ENCODE peak calls at places on chromosomes 6 and 20, in seven cellular contexts. One of them, this sample, is unnamed.

GRCh38 chr6:131022691-131023090 is 40.4 kb downstream of the EPB41L2 start:
- DNase-seq in adrenal gland: no peak
- DNase-seq in stomach: no peak
- DNase-seq in CD8-positive, alpha-beta T cell: no peak
- DNase-seq in lower lobe of right lung: no peak
- DNase-seq in HCT116: no peak
- DNase-seq in breast epithelium: no peak
- DNase-seq in this sample: no peak

GRCh38 chr6:167141667-167142432 is 15.9 kb downstream of the GPR31 start:
- DNase-seq in breast epithelium: no peak
- DNase-seq in adrenal gland: peak; percentile 41
- DNase-seq in CD8-positive, alpha-beta T cell: peak; percentile 7
- DNase-seq in lower lobe of right lung: peak; percentile 67
- DNase-seq in HCT116: peak; percentile 24
- DNase-seq in stomach: peak; percentile 65
- DNase-seq in this sample: peak; percentile 67

GRCh38 chr6:134663356-134663755 is 286.5 kb downstream of the ALDH8A1 start:
- DNase-seq in stomach: no peak
- DNase-seq in lower lobe of right lung: no peak
- DNase-seq in CD8-positive, alpha-beta T cell: no peak
- DNase-seq in HCT116: no peak
- DNase-seq in breast epithelium: no peak
- DNase-seq in adrenal gland: no peak
- DNase-seq in this sample: no peak

GRCh38 chr6:149449054-149449453 is 35.8 kb downstream of the ZC3H12D start:
- DNase-seq in lower lobe of right lung: no peak
- DNase-seq in breast epithelium: no peak
- DNase-seq in stomach: no peak
- DNase-seq in HCT116: no peak
- DNase-seq in adrenal gland: no peak
- DNase-seq in CD8-positive, alpha-beta T cell: no peak
- DNase-seq in this sample: no peak

GRCh38 chr6:124986146-124986545 is 23.9 kb downstream of the RNF217 start:
- DNase-seq in HCT116: no peak
- DNase-seq in adrenal gland: no peak
- DNase-seq in stomach: no peak
- DNase-seq in lower lobe of right lung: no peak
- DNase-seq in breast epithelium: no peak
- DNase-seq in CD8-positive, alpha-beta T cell: no peak
- DNase-seq in this sample: no peak

GRCh38 chr20:53872561-53873248 is 197.7 kb downstream of the BCAS1 start:
- DNase-seq in CD8-positive, alpha-beta T cell: peak; percentile 38
- DNase-seq in stomach: no peak
- DNase-seq in lower lobe of right lung: no peak
- DNase-seq in HCT116: no peak
- DNase-seq in breast epithelium: no peak
- DNase-seq in adrenal gland: no peak
- DNase-seq in this sample: no peak

GRCh38 chr6:89375427-89375868 is 22.9 kb upstream of the UBE2J1 start:
- DNase-seq in stomach: peak; percentile 71
- DNase-seq in CD8-positive, alpha-beta T cell: peak; percentile 54
- DNase-seq in adrenal gland: peak; percentile 53
- DNase-seq in lower lobe of right lung: peak; percentile 88
- DNase-seq in breast epithelium: peak; percentile 67
- DNase-seq in HCT116: no peak
- DNase-seq in this sample: peak; percentile 77

GRCh38 chr20:4051413-4052138 is 36.2 kb upstream of the RNF24 start:
- DNase-seq in breast epithelium: no peak
- DNase-seq in adrenal gland: no peak
- DNase-seq in HCT116: no peak
- DNase-seq in stomach: no peak
- DNase-seq in CD8-positive, alpha-beta T cell: no peak
- DNase-seq in lower lobe of right lung: no peak
- DNase-seq in this sample: no peak

GRCh38 chr6:3825851-3826581 is 23.2 kb upstream of the FAM50B start:
- DNase-seq in lower lobe of right lung: peak; percentile 85
- DNase-seq in stomach: peak; percentile 92
- DNase-seq in adrenal gland: peak; percentile 93
- DNase-seq in HCT116: peak; percentile 81
- DNase-seq in breast epithelium: peak; percentile 89
- DNase-seq in CD8-positive, alpha-beta T cell: no peak
- DNase-seq in this sample: peak; percentile 56

GRCh38 chr20:37243937-37244571 is 17.6 kb downstream of the GHRH start:
- DNase-seq in HCT116: no peak
- DNase-seq in lower lobe of right lung: no peak
- DNase-seq in breast epithelium: no peak
- DNase-seq in stomach: peak; percentile 53
- DNase-seq in adrenal gland: peak; percentile 53
- DNase-seq in CD8-positive, alpha-beta T cell: no peak
- DNase-seq in this sample: no peak

GRCh38 chr20:47863531-47863930 is 78.2 kb upstream of the SULF2 start:
- DNase-seq in CD8-positive, alpha-beta T cell: no peak
- DNase-seq in HCT116: no peak
- DNase-seq in adrenal gland: no peak
- DNase-seq in lower lobe of right lung: no peak
- DNase-seq in stomach: no peak
- DNase-seq in breast epithelium: no peak
- DNase-seq in this sample: no peak

GRCh38 chr6:130765181-130765727 is 62.0 kb upstream of the SMLR1 start:
- DNase-seq in breast epithelium: no peak
- DNase-seq in lower lobe of right lung: no peak
- DNase-seq in adrenal gland: no peak
- DNase-seq in HCT116: no peak
- DNase-seq in CD8-positive, alpha-beta T cell: no peak
- DNase-seq in stomach: no peak
- DNase-seq in this sample: no peak

GRCh38 chr6:11480541-11480940 is 57.0 kb upstream of the TMEM170B start:
- DNase-seq in stomach: no peak
- DNase-seq in breast epithelium: no peak
- DNase-seq in HCT116: no peak
- DNase-seq in adrenal gland: no peak
- DNase-seq in CD8-positive, alpha-beta T cell: no peak
- DNase-seq in lower lobe of right lung: no peak
- DNase-seq in this sample: no peak

GRCh38 chr20:39429716-39430115 is 467.6 kb downstream of the DHX35 start:
- DNase-seq in HCT116: no peak
- DNase-seq in adrenal gland: peak; percentile 62
- DNase-seq in CD8-positive, alpha-beta T cell: no peak
- DNase-seq in stomach: no peak
- DNase-seq in lower lobe of right lung: no peak
- DNase-seq in breast epithelium: no peak
- DNase-seq in this sample: no peak

GRCh38 chr6:105397987-105398386 is 4.9 kb downstream of the PREP start:
- DNase-seq in breast epithelium: no peak
- DNase-seq in HCT116: no peak
- DNase-seq in lower lobe of right lung: no peak
- DNase-seq in stomach: no peak
- DNase-seq in adrenal gland: no peak
- DNase-seq in CD8-positive, alpha-beta T cell: no peak
- DNase-seq in this sample: no peak

GRCh38 chr20:56634735-56635422 is 5.8 kb downstream of the TFAP2C start:
- DNase-seq in stomach: no peak
- DNase-seq in CD8-positive, alpha-beta T cell: no peak
- DNase-seq in HCT116: no peak
- DNase-seq in lower lobe of right lung: no peak
- DNase-seq in breast epithelium: no peak
- DNase-seq in adrenal gland: no peak
- DNase-seq in this sample: no peak

GRCh38 chr6:118996289-118996820 is 61.4 kb upstream of the MCM9 start:
- DNase-seq in breast epithelium: no peak
- DNase-seq in stomach: no peak
- DNase-seq in adrenal gland: no peak
- DNase-seq in lower lobe of right lung: no peak
- DNase-seq in HCT116: no peak
- DNase-seq in CD8-positive, alpha-beta T cell: no peak
- DNase-seq in this sample: no peak

GRCh38 chr6:6176829-6177228 is 143.6 kb downstream of the F13A1 start:
- DNase-seq in lower lobe of right lung: no peak
- DNase-seq in HCT116: no peak
- DNase-seq in breast epithelium: no peak
- DNase-seq in adrenal gland: no peak
- DNase-seq in stomach: no peak
- DNase-seq in CD8-positive, alpha-beta T cell: no peak
- DNase-seq in this sample: no peak

GRCh38 chr6:55825402-55826051 is 49.9 kb downstream of the BMP5 start:
- DNase-seq in HCT116: no peak
- DNase-seq in CD8-positive, alpha-beta T cell: no peak
- DNase-seq in breast epithelium: no peak
- DNase-seq in stomach: no peak
- DNase-seq in lower lobe of right lung: no peak
- DNase-seq in adrenal gland: peak; percentile 19
- DNase-seq in this sample: no peak

GRCh38 chr6:133947302-133947900 is 5.6 kb upstream of the TBPL1 start:
- DNase-seq in adrenal gland: no peak
- DNase-seq in CD8-positive, alpha-beta T cell: no peak
- DNase-seq in lower lobe of right lung: no peak
- DNase-seq in HCT116: no peak
- DNase-seq in breast epithelium: no peak
- DNase-seq in stomach: peak; percentile 69
- DNase-seq in this sample: peak; percentile 83

GRCh38 chr6:111837641-111838500 is 35.4 kb downstream of the FYN start:
- DNase-seq in adrenal gland: no peak
- DNase-seq in lower lobe of right lung: no peak
- DNase-seq in breast epithelium: no peak
- DNase-seq in stomach: no peak
- DNase-seq in CD8-positive, alpha-beta T cell: no peak
- DNase-seq in HCT116: no peak
- DNase-seq in this sample: no peak

GRCh38 chr6:2713473-2714358 is 37.0 kb downstream of the MYLK4 start:
- DNase-seq in adrenal gland: no peak
- DNase-seq in stomach: no peak
- DNase-seq in HCT116: no peak
- DNase-seq in lower lobe of right lung: no peak
- DNase-seq in CD8-positive, alpha-beta T cell: no peak
- DNase-seq in breast epithelium: no peak
- DNase-seq in this sample: no peak
- TF ChIP-seq CTCF in adrenal gland: no peak
- TF ChIP-seq CTCF in stomach: no peak
- TF ChIP-seq CTCF in HCT116: no peak
- TF ChIP-seq CTCF in lower lobe of right lung: no peak
- TF ChIP-seq CTCF in CD8-positive, alpha-beta T cell: no peak
- TF ChIP-seq CTCF in breast epithelium: no peak
- TF ChIP-seq CTCF in this sample: no peak

DNA sequence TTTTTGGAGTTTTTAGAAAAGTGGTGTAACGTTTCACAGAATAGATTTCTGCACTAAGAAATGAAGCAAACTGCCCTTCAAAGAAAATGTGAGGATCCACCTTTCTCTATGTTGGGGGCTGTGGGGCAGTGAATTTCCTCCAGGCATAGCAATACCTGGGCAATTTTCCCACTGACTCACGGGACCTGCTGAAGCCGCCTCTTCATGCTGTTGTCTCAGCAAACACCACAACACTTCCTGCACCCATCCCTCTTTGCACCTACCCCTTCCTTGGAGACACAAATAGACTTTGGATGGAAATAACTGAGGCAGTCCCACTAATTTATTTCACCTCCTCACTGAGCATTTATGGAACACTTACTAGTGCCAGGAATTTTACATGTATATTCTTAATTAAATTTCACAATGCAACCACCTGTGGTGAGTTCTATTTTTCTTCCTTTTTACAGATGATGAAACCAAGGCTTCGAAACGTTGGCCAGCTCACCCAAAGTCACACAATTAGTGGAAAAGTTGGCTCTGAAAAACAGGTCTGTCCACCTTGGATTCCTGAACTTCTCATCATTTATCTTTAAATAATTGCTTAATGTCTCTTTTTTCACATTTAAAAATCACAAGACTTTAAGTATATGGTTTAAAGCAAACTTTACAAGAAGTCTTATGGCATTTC is 17.2 kb upstream of the ADGRF1 start:
- DNase-seq in breast epithelium: no peak
- DNase-seq in adrenal gland: no peak
- DNase-seq in CD8-positive, alpha-beta T cell: no peak
- DNase-seq in stomach: no peak
- DNase-seq in lower lobe of right lung: no peak
- DNase-seq in HCT116: no peak
- DNase-seq in this sample: no peak
- H3K4me1 ChIP-seq in breast epithelium: no peaks in the 10 kb centered on the region
- H3K4me1 ChIP-seq in adrenal gland: no peaks in the 10 kb centered on the region
- H3K4me1 ChIP-seq in CD8-positive, alpha-beta T cell: no peaks in the 10 kb centered on the region
- H3K4me1 ChIP-seq in stomach: no peaks in the 10 kb centered on the region
- H3K4me1 ChIP-seq in lower lobe of right lung: peaks cover 14% of the 10 kb centered on the region
- H3K4me1 ChIP-seq in HCT116: no peaks in the 10 kb centered on the region
- H3K4me1 ChIP-seq in this sample: no peaks in the 10 kb centered on the region

DNA sequence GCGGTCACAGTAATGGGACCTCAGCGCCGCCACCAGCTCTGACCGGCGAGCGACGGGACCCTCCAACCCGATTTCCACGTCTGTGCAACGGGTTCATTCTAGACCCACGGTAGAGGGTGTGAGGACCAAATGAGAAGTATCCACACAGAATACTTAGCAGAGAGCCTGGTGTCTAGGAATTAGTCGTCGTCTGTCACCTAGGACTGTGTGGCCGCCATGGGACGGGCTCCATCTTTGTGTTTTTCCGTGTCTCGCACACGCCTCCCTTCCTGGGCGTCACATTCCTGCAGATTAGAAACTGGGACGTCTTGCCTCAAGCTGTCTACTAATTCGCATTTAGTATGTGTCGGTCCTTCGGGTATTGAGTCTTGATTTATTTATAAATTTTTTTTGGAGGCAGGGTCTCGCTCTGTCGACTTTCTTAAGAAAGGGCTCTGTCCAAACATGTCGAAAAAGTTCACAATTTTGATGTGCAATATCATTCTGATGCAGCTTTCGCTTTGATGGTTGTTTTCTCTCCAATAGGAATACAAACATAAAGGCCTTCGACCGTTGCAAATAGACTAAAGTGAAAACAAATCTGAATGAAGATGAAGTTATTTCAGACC is 562 bp downstream of the MGME1 start:
- DNase-seq in lower lobe of right lung: peak; percentile 55
- DNase-seq in HCT116: no peak
- DNase-seq in stomach: peak; percentile 52
- DNase-seq in CD8-positive, alpha-beta T cell: no peak
- DNase-seq in adrenal gland: peak; percentile 31
- DNase-seq in breast epithelium: no peak
- DNase-seq in this sample: no peak
- H3K36me3 ChIP-seq in lower lobe of right lung: no peaks in the 10 kb centered on the region
- H3K36me3 ChIP-seq in HCT116: peaks cover 44% of the 10 kb centered on the region
- H3K36me3 ChIP-seq in stomach: no peaks in the 10 kb centered on the region
- H3K36me3 ChIP-seq in CD8-positive, alpha-beta T cell: no peaks in the 10 kb centered on the region
- H3K36me3 ChIP-seq in adrenal gland: no peaks in the 10 kb centered on the region
- H3K36me3 ChIP-seq in breast epithelium: no peaks in the 10 kb centered on the region
- H3K36me3 ChIP-seq in this sample: no peaks in the 10 kb centered on the region

DNA sequence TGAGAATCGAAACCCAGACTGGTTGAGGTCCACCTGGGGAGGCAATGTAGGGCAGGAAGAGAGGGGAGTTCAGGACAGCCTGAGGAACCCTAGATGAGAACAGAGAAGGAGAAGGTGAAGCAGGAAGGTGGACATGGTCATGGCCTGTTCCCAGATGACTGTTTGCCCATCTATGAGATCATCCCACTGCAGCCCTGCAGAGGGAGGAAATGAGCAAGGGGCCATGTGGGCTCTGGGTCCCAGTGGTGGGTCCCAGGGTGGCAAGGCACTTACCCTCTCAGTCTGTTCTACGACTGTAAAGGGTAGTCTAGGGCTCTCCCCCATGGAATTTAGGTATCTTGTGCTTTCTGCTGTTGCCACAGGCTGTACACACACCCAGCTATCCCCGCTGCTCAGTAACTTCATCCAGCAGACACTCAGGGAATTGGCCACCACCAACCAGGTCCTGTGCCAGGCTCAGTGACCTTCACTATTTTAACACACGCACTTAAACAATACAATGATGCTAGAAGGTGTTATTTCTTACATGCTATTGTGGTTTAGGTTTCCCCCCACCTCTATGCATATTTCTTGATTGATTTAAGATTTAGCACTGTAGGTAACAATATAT is 89.8 kb downstream of the TOX2 start:
- DNase-seq in CD8-positive, alpha-beta T cell: no peak
- DNase-seq in HCT116: no peak
- DNase-seq in breast epithelium: no peak
- DNase-seq in lower lobe of right lung: no peak
- DNase-seq in stomach: no peak
- DNase-seq in adrenal gland: no peak
- DNase-seq in this sample: no peak
- TF ChIP-seq CTCF in CD8-positive, alpha-beta T cell: no peak
- TF ChIP-seq CTCF in HCT116: no peak
- TF ChIP-seq CTCF in breast epithelium: no peak
- TF ChIP-seq CTCF in lower lobe of right lung: no peak
- TF ChIP-seq CTCF in stomach: no peak
- TF ChIP-seq CTCF in adrenal gland: no peak
- TF ChIP-seq CTCF in this sample: no peak

This sample was measured in mucosa of descending colon.